ENCODE peak calls at places on chromosomes 16 and 17, in seven cellular contexts. L is neural crest cell; A is iPS DF 6.9; O is amygdala; F is ACHN; Z is activated naive CD8-positive, alpha-beta T cell treated with anti-CD3 and anti-CD28 coated beads, Interleukin-2, amount 50 U/mL, for 24 hours; V is activated CD8-positive, alpha-beta memory T cell treated with anti-CD3 and anti-CD28 coated beads, Interleukin-2, amount 50 U/mL, for 4 hours. M is an unnamed sample.

GRCh38 chr17:64130559-64131001 is 636 bp upstream of the ERN1 start:
- DNase-seq in O (no peak), F (no peak), L (no peak), Z (peak), A (no peak), V (peak), M (peak)

GRCh38 chr16:49701867-49702494 is 153.9 kb downstream of the ZNF423 start:
- DNase-seq in Z (no peak), V (no peak), A (peak), L (peak), F (no peak), O (peak), M (no peak)

GRCh38 chr17:51745993-51746392 is 412.5 kb downstream of the CA10 start:
- DNase-seq in L (peak), V (no peak), A (no peak), F (no peak), O (no peak), Z (no peak), M (no peak)

GRCh38 chr17:13005530-13005929 is 12.3 kb downstream of the ELAC2 start:
- DNase-seq in A (no peak), F (no peak), L (no peak), Z (no peak), V (no peak), O (no peak), M (no peak)

GRCh38 chr16:89621136-89621697 is 7.8 kb downstream of the DPEP1 start:
- DNase-seq in Z (no peak), V (no peak), F (no peak), A (no peak), O (no peak), L (no peak), M (no peak)

GRCh38 chr16:85986931-85987749 is 88.2 kb downstream of the IRF8 start:
- DNase-seq in O (no peak), F (peak), A (peak), L (peak), Z (peak), V (peak), M (no peak)

GRCh38 chr17:41178843-41179616 is 1.0 kb upstream of the KRTAP4-2 start:
- DNase-seq in F (peak), Z (no peak), A (no peak), O (no peak), V (no peak), L (no peak), M (no peak)

GRCh38 chr16:87917503-87917902 is 18.8 kb downstream of the CA5A start:
- DNase-seq in V (no peak), O (no peak), F (no peak), A (no peak), L (no peak), Z (no peak), M (no peak)

GRCh38 chr17:28871056-28871579 is 16.3 kb downstream of the ERAL1 start:
- DNase-seq in V (no peak), L (no peak), A (no peak), Z (peak), O (no peak), F (no peak), M (no peak)

GRCh38 chr17:36849871-36850348 is 87.4 kb upstream of the LHX1 start:
- DNase-seq in V (no peak), L (no peak), A (no peak), Z (peak), O (no peak), F (peak), M (no peak)

GRCh38 chr17:73430165-73430680 is 118.4 kb upstream of the CDC42EP4 start:
- DNase-seq in Z (no peak), A (no peak), O (no peak), F (no peak), V (no peak), L (no peak), M (no peak)

GRCh38 chr16:67108931-67109406 is 772 bp upstream of the PHAF1 start:
- DNase-seq in O (no peak), Z (no peak), V (no peak), F (no peak), A (no peak), L (peak), M (no peak)

GRCh38 chr17:29643817-29644160 is 21.1 kb upstream of the CORO6 start:
- DNase-seq in V (no peak), Z (no peak), A (no peak), F (no peak), L (no peak), O (no peak), M (no peak)

GRCh38 chr17:64115871-64116534 is 13.9 kb downstream of the ERN1 start:
- DNase-seq in A (no peak), F (no peak), O (no peak), L (no peak), Z (no peak), V (no peak), M (no peak)

GRCh38 chr17:14427914-14428639 is 127.2 kb downstream of the HS3ST3B1 start:
- DNase-seq in A (no peak), L (no peak), V (peak), Z (peak), F (no peak), O (no peak), M (peak)

GRCh38 chr17:30372755-30373154 is 6.0 kb upstream of the CPD start:
- DNase-seq in Z (peak), A (no peak), O (no peak), V (no peak), L (no peak), F (no peak), M (no peak)

GRCh38 chr17:16943032-16943352 is 28.9 kb downstream of the TNFRSF13B start:
- DNase-seq in Z (no peak), L (no peak), A (no peak), O (no peak), F (no peak), V (no peak), M (no peak)

GRCh38 chr17:17978481-17979424 is 6.1 kb downstream of the DRC3 start:
- DNase-seq in A (no peak), L (no peak), O (no peak), F (no peak), Z (no peak), V (no peak), M (no peak)

GRCh38 chr17:9434502-9435113 is 141.0 kb downstream of the STX8 start:
- DNase-seq in L (no peak), Z (no peak), V (no peak), A (no peak), O (no peak), F (no peak), M (no peak)

GRCh38 chr17:80716986-80717385 is 172.3 kb downstream of the RPTOR start:
- DNase-seq in A (no peak), V (no peak), O (no peak), L (no peak), Z (no peak), F (no peak), M (no peak)